ENCODE peak calls at places on chromosome 6, in ten cellular contexts. One of them, this sample, is unnamed.

GRCh38 chr6:104407957-104408356 is 451.8 kb downstream of the HACE1 start:
- DNase-seq in tibial nerve: no peak
- DNase-seq in vagina: no peak
- DNase-seq in A549: no peak
- DNase-seq in right lobe of liver: no peak
- DNase-seq in IMR-90: no peak
- DNase-seq in HepG2: no peak
- DNase-seq in GM12892: no peak
- DNase-seq in HCT116: no peak
- DNase-seq in stomach: no peak
- DNase-seq in this sample: no peak

GRCh38 chr6:152502421-152503188 is 134.6 kb downstream of the SYNE1 start:
- DNase-seq in vagina: no peak
- DNase-seq in tibial nerve: no peak
- DNase-seq in HepG2: no peak
- DNase-seq in right lobe of liver: no peak
- DNase-seq in HCT116: no peak
- DNase-seq in stomach: no peak
- DNase-seq in IMR-90: peak; percentile 13
- DNase-seq in GM12892: no peak
- DNase-seq in A549: no peak
- DNase-seq in this sample: no peak

GRCh38 chr6:136587527-136587926 is 37.3 kb upstream of the MAP7 start:
- DNase-seq in IMR-90: peak; percentile 60
- DNase-seq in vagina: no peak
- DNase-seq in stomach: no peak
- DNase-seq in HCT116: no peak
- DNase-seq in A549: no peak
- DNase-seq in HepG2: no peak
- DNase-seq in tibial nerve: no peak
- DNase-seq in right lobe of liver: no peak
- DNase-seq in GM12892: no peak
- DNase-seq in this sample: peak; percentile 11

GRCh38 chr6:63573899-63574553 is 1.7 kb downstream of the LOC128125822 start:
- DNase-seq in vagina: no peak
- DNase-seq in stomach: peak; percentile 48
- DNase-seq in right lobe of liver: no peak
- DNase-seq in IMR-90: peak; percentile 64
- DNase-seq in GM12892: no peak
- DNase-seq in HepG2: peak; percentile 87
- DNase-seq in HCT116: peak; percentile 62
- DNase-seq in A549: no peak
- DNase-seq in tibial nerve: peak; percentile 34
- DNase-seq in this sample: peak; percentile 83

GRCh38 chr6:170067257-170067656 is 223.6 kb downstream of the DLL1 start:
- DNase-seq in IMR-90: no peak
- DNase-seq in tibial nerve: no peak
- DNase-seq in HepG2: no peak
- DNase-seq in right lobe of liver: no peak
- DNase-seq in stomach: peak; percentile 22
- DNase-seq in GM12892: no peak
- DNase-seq in HCT116: no peak
- DNase-seq in vagina: no peak
- DNase-seq in A549: no peak
- DNase-seq in this sample: no peak

GRCh38 chr6:41939091-41939847 is 2.3 kb downstream of the CCND3 start:
- DNase-seq in HepG2: no peak
- DNase-seq in HCT116: no peak
- DNase-seq in tibial nerve: no peak
- DNase-seq in stomach: peak; percentile 30
- DNase-seq in right lobe of liver: peak; percentile 50
- DNase-seq in A549: no peak
- DNase-seq in vagina: peak; percentile 90
- DNase-seq in IMR-90: peak; percentile 43
- DNase-seq in GM12892: no peak
- DNase-seq in this sample: peak; percentile 80

GRCh38 chr6:87938287-87938686 is 109.4 kb upstream of the SPACA1 start:
- DNase-seq in IMR-90: no peak
- DNase-seq in right lobe of liver: no peak
- DNase-seq in stomach: no peak
- DNase-seq in A549: no peak
- DNase-seq in tibial nerve: no peak
- DNase-seq in HCT116: no peak
- DNase-seq in GM12892: no peak
- DNase-seq in HepG2: no peak
- DNase-seq in vagina: no peak
- DNase-seq in this sample: no peak

GRCh38 chr6:15662246-15663056 is at the start of gene DTNBP1:
- DNase-seq in HepG2: peak; percentile 58
- DNase-seq in GM12892: peak; percentile 80
- DNase-seq in right lobe of liver: peak; percentile 90
- DNase-seq in vagina: no peak
- DNase-seq in A549: peak; percentile 16
- DNase-seq in HCT116: no peak
- DNase-seq in IMR-90: peak; percentile 16
- DNase-seq in tibial nerve: peak; percentile 73
- DNase-seq in stomach: peak; percentile 87
- DNase-seq in this sample: peak; percentile 89

GRCh38 chr6:100472674-100473073 is 8.0 kb upstream of the SIM1 start:
- DNase-seq in vagina: no peak
- DNase-seq in IMR-90: peak; percentile 64
- DNase-seq in A549: no peak
- DNase-seq in stomach: no peak
- DNase-seq in GM12892: no peak
- DNase-seq in HCT116: no peak
- DNase-seq in HepG2: no peak
- DNase-seq in tibial nerve: no peak
- DNase-seq in right lobe of liver: no peak
- DNase-seq in this sample: no peak

GRCh38 chr6:136677822-136678221 is 114.5 kb downstream of the MAP3K5 start:
- DNase-seq in IMR-90: no peak
- DNase-seq in A549: no peak
- DNase-seq in right lobe of liver: no peak
- DNase-seq in stomach: no peak
- DNase-seq in HCT116: no peak
- DNase-seq in GM12892: no peak
- DNase-seq in vagina: no peak
- DNase-seq in tibial nerve: no peak
- DNase-seq in HepG2: no peak
- DNase-seq in this sample: no peak

GRCh38 chr6:32610897-32611296 is 21.2 kb upstream of the HLA-DRB1 start:
- DNase-seq in right lobe of liver: no peak
- DNase-seq in stomach: no peak
- DNase-seq in A549: no peak
- DNase-seq in HepG2: no peak
- DNase-seq in vagina: no peak
- DNase-seq in GM12892: no peak
- DNase-seq in IMR-90: no peak
- DNase-seq in tibial nerve: no peak
- DNase-seq in HCT116: no peak
- DNase-seq in this sample: no peak

GRCh38 chr6:32608374-32608773 is 18.7 kb upstream of the HLA-DRB1 start:
- DNase-seq in vagina: no peak
- DNase-seq in HepG2: no peak
- DNase-seq in GM12892: no peak
- DNase-seq in A549: no peak
- DNase-seq in right lobe of liver: no peak
- DNase-seq in tibial nerve: no peak
- DNase-seq in stomach: no peak
- DNase-seq in IMR-90: no peak
- DNase-seq in HCT116: no peak
- DNase-seq in this sample: no peak

GRCh38 chr6:32609391-32609730 is 19.7 kb upstream of the HLA-DRB1 start:
- DNase-seq in HepG2: no peak
- DNase-seq in tibial nerve: no peak
- DNase-seq in vagina: no peak
- DNase-seq in stomach: no peak
- DNase-seq in right lobe of liver: no peak
- DNase-seq in A549: no peak
- DNase-seq in GM12892: no peak
- DNase-seq in IMR-90: no peak
- DNase-seq in HCT116: no peak
- DNase-seq in this sample: no peak

GRCh38 chr6:32607988-32608298 is 18.3 kb upstream of the HLA-DRB1 start:
- DNase-seq in tibial nerve: no peak
- DNase-seq in stomach: no peak
- DNase-seq in GM12892: no peak
- DNase-seq in HepG2: no peak
- DNase-seq in IMR-90: no peak
- DNase-seq in right lobe of liver: no peak
- DNase-seq in vagina: no peak
- DNase-seq in A549: no peak
- DNase-seq in HCT116: no peak
- DNase-seq in this sample: no peak

GRCh38 chr6:32609731-32610640 is 20.3 kb upstream of the HLA-DRB1 start:
- DNase-seq in tibial nerve: peak; percentile 19
- DNase-seq in GM12892: no peak
- DNase-seq in stomach: no peak
- DNase-seq in right lobe of liver: no peak
- DNase-seq in A549: peak; percentile 25
- DNase-seq in vagina: no peak
- DNase-seq in IMR-90: peak; percentile 92
- DNase-seq in HepG2: peak; percentile 21
- DNase-seq in HCT116: peak; percentile 94
- DNase-seq in this sample: peak; percentile 89
- TF ChIP-seq POLR2A in tibial nerve: no peak
- TF ChIP-seq POLR2A in GM12892: peak; percentile 74
- TF ChIP-seq POLR2A in stomach: no peak
- TF ChIP-seq POLR2A in right lobe of liver: no peak
- TF ChIP-seq POLR2A in A549: no peak
- TF ChIP-seq POLR2A in vagina: no peak
- TF ChIP-seq POLR2A in IMR-90: no peak
- TF ChIP-seq POLR2A in HepG2: no peak
- TF ChIP-seq POLR2A in HCT116: no peak
- TF ChIP-seq POLR2A in this sample: no peak

GRCh38 chr6:43496370-43497128 is 13.6 kb downstream of the LRRC73 start:
- DNase-seq in tibial nerve: no peak
- DNase-seq in HCT116: no peak
- DNase-seq in right lobe of liver: no peak
- DNase-seq in A549: peak; percentile 52
- DNase-seq in IMR-90: peak; percentile 62
- DNase-seq in vagina: no peak
- DNase-seq in HepG2: peak; percentile 80
- DNase-seq in stomach: no peak
- DNase-seq in GM12892: no peak
- DNase-seq in this sample: peak; percentile 48

GRCh38 chr6:43497694-43498093 is 12.5 kb downstream of the LRRC73 start:
- DNase-seq in right lobe of liver: no peak
- DNase-seq in GM12892: no peak
- DNase-seq in stomach: no peak
- DNase-seq in IMR-90: no peak
- DNase-seq in vagina: no peak
- DNase-seq in A549: no peak
- DNase-seq in HCT116: no peak
- DNase-seq in tibial nerve: no peak
- DNase-seq in HepG2: no peak
- DNase-seq in this sample: no peak

GRCh38 chr6:43497129-43497396 is 13.1 kb downstream of the LRRC73 start:
- DNase-seq in stomach: no peak
- DNase-seq in HCT116: no peak
- DNase-seq in A549: no peak
- DNase-seq in GM12892: no peak
- DNase-seq in right lobe of liver: no peak
- DNase-seq in tibial nerve: no peak
- DNase-seq in IMR-90: no peak
- DNase-seq in HepG2: no peak
- DNase-seq in vagina: no peak
- DNase-seq in this sample: no peak

GRCh38 chr6:43500921-43501320 is 9.2 kb downstream of the LRRC73 start:
- DNase-seq in stomach: no peak
- DNase-seq in IMR-90: no peak
- DNase-seq in right lobe of liver: no peak
- DNase-seq in vagina: no peak
- DNase-seq in HCT116: no peak
- DNase-seq in A549: no peak
- DNase-seq in tibial nerve: no peak
- DNase-seq in HepG2: no peak
- DNase-seq in GM12892: no peak
- DNase-seq in this sample: no peak

DNA sequence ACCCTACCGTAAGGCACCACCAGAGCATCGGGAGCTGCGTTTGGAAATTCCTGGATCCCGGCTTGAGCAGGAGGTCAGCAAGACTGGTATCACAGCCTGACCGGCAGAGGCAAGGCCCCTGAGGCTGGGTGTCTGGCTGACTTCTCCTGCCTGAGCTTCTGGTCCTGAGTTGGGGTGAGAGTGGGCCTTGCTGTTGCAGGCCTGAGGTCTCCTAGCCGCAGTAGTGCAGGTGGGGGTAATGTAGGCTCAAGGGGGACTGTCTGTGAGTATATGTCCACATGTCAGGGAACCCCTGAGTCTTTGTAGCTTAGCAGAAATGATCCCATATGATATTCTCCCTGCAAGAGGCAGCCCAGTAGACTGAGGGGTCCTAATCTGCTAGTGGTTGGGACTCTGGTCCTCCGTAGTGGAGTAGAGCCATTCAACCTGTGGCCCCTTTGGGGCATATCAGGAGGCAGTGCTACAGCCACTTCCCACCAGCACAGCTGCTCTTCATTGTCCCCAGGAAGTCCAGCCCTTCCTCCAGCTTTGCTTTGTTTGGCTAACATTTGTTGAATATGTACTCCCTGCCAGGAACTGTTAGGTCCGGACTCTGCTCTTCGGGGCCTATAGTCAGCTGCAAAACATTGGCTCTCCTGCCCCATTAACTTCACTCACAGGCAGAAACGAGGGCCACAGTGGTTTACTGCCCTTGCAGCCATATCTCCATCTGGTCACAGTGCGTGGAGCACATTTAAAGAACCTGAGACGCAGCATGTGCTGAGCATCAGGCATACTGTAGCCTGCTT is 10.9 kb downstream of the LRRC73 start:
- DNase-seq in vagina: no peak
- DNase-seq in GM12892: no peak
- DNase-seq in HepG2: peak; percentile 75
- DNase-seq in A549: no peak
- DNase-seq in tibial nerve: no peak
- DNase-seq in HCT116: no peak
- DNase-seq in stomach: no peak
- DNase-seq in IMR-90: no peak
- DNase-seq in right lobe of liver: no peak
- DNase-seq in this sample: no peak
- TF ChIP-seq POLR2A in vagina: no peak
- TF ChIP-seq POLR2A in GM12892: no peak
- TF ChIP-seq POLR2A in HepG2: no peak
- TF ChIP-seq POLR2A in A549: no peak
- TF ChIP-seq POLR2A in tibial nerve: no peak
- TF ChIP-seq POLR2A in HCT116: no peak
- TF ChIP-seq POLR2A in stomach: no peak
- TF ChIP-seq POLR2A in IMR-90: no peak
- TF ChIP-seq POLR2A in right lobe of liver: no peak
- TF ChIP-seq POLR2A in this sample: no peak

GRCh38 chr6:43516697-43517502 is at the start of the genes POLR1C and YIPF3:
- DNase-seq in GM12892: peak; percentile 93
- DNase-seq in IMR-90: peak; percentile 97
- DNase-seq in HCT116: peak; percentile 98
- DNase-seq in vagina: peak; percentile 98
- DNase-seq in HepG2: peak; percentile 98
- DNase-seq in right lobe of liver: peak; percentile 96
- DNase-seq in A549: peak; percentile 81
- DNase-seq in stomach: peak; percentile 99
- DNase-seq in tibial nerve: peak; percentile 98
- DNase-seq in this sample: peak; percentile 99
- TF ChIP-seq POLR2A in GM12892: peak; percentile 96
- TF ChIP-seq POLR2A in IMR-90: peak; percentile 90
- TF ChIP-seq POLR2A in HCT116: peak; percentile 92
- TF ChIP-seq POLR2A in vagina: peak; percentile 31
- TF ChIP-seq POLR2A in HepG2: peak; percentile 97
- TF ChIP-seq POLR2A in right lobe of liver: peak; percentile 28
- TF ChIP-seq POLR2A in A549: peak; percentile 86
- TF ChIP-seq POLR2A in stomach: peak; percentile 25
- TF ChIP-seq POLR2A in tibial nerve: peak; percentile 62
- TF ChIP-seq POLR2A in this sample: peak; percentile 88

GRCh38 chr6:146914563-146915483 is 289.4 kb upstream of the STXBP5 start:
- DNase-seq in IMR-90: peak; percentile 96
- DNase-seq in tibial nerve: peak; percentile 31
- DNase-seq in right lobe of liver: no peak
- DNase-seq in stomach: no peak
- DNase-seq in HCT116: peak; percentile 84
- DNase-seq in vagina: no peak
- DNase-seq in GM12892: no peak
- DNase-seq in HepG2: no peak
- DNase-seq in A549: peak; percentile 44
- DNase-seq in this sample: peak; percentile 95
- TF ChIP-seq POLR2A in IMR-90: peak; percentile 74
- TF ChIP-seq POLR2A in tibial nerve: no peak
- TF ChIP-seq POLR2A in right lobe of liver: no peak
- TF ChIP-seq POLR2A in stomach: no peak
- TF ChIP-seq POLR2A in HCT116: no peak
- TF ChIP-seq POLR2A in vagina: no peak
- TF ChIP-seq POLR2A in GM12892: no peak
- TF ChIP-seq POLR2A in HepG2: no peak
- TF ChIP-seq POLR2A in A549: no peak
- TF ChIP-seq POLR2A in this sample: peak; percentile 52

This sample was measured in erythroblast.